ENCODE peak calls at places on chromosomes 12 and 14, in four cellular contexts. J is CD4-positive, alpha-beta T cell; W is MCF 10A; G is MM.1S. N is an unnamed sample.

GRCh38 chr12:6961278-6961694 is 9.2 kb downstream of the PHB2 start:
- DNase-seq in W (peak; percentile 83), G (peak; percentile 6), J (peak; percentile 87), N (peak; percentile 52)

GRCh38 chr14:70097576-70098256 is 91.0 kb downstream of the SLC8A3 start:
- DNase-seq in W (no peak), G (no peak), J (no peak), N (no peak)

GRCh38 chr12:68825569-68826217 is 17.7 kb downstream of the MDM2 start:
- DNase-seq in G (no peak), J (no peak), W (no peak), N (no peak)

GRCh38 chr14:76961631-76962302 is 66.7 kb downstream of the IRF2BPL start:
- DNase-seq in W (peak; percentile 97), J (peak; percentile 93), G (peak; percentile 88), N (peak; percentile 88)

GRCh38 chr14:46672128-46672527 is 20.5 kb upstream of the RPL10L start:
- DNase-seq in G (no peak), W (no peak), J (no peak), N (no peak)

GRCh38 chr12:42698213-42698612 is 108.7 kb upstream of the PRICKLE1 start:
- DNase-seq in G (no peak), J (no peak), W (peak; percentile 97), N (no peak)

GRCh38 chr12:7210642-7211151 is 21.2 kb downstream of the PEX5 start:
- DNase-seq in G (no peak), W (no peak), J (no peak), N (no peak)

GRCh38 chr12:113609692-113610469 is 138.2 kb upstream of the LHX5 start:
- DNase-seq in W (no peak), J (no peak), G (no peak), N (no peak)

GRCh38 chr12:57519758-57520007 is 631 bp downstream of the DDIT3 start:
- DNase-seq in W (no peak), G (no peak), J (no peak), N (no peak)

GRCh38 chr12:95738024-95738611 is 52.4 kb downstream of the NTN4 start:
- DNase-seq in W (no peak), J (no peak), G (no peak), N (no peak)

GRCh38 chr14:105487449-105487985 is 831 bp downstream of the CRIP1 start:
- DNase-seq in G (peak; percentile 56), W (no peak), J (peak; percentile 74), N (no peak)

GRCh38 chr12:69929125-69929524 is 104.1 kb downstream of the MYRFL start:
- DNase-seq in W (peak; percentile 12), G (no peak), J (no peak), N (no peak)

GRCh38 chr14:41490323-41490722 is 116.4 kb upstream of the LRFN5 start:
- DNase-seq in G (no peak), J (no peak), W (no peak), N (no peak)

GRCh38 chr12:15393037-15393436 is 70.7 kb downstream of the PTPRO start:
- DNase-seq in W (no peak), J (no peak), G (no peak), N (no peak)

GRCh38 chr12:54136844-54137580 is 51.8 kb downstream of the SMUG1 start:
- DNase-seq in G (no peak), J (no peak), W (no peak), N (no peak)

GRCh38 chr14:103816991-103817390 is 30.4 kb downstream of the PPP1R13B start:
- DNase-seq in J (no peak), G (no peak), W (no peak), N (no peak)

GRCh38 chr14:31205681-31206535 is 1.7 kb downstream of the HECTD1 start:
- DNase-seq in W (peak; percentile 47), J (no peak), G (peak; percentile 7), N (peak; percentile 35)

GRCh38 chr14:93274055-93274806 is 58.6 kb downstream of the BTBD7 start:
- DNase-seq in G (no peak), J (no peak), W (no peak), N (no peak)

GRCh38 chr12:106296179-106296877 is 6.2 kb upstream of the TCP11L2 start:
- DNase-seq in W (peak; percentile 80), G (no peak), J (no peak), N (no peak)

GRCh38 chr12:130838284-130838950 is 633 bp downstream of the STX2 start:
- DNase-seq in W (peak; percentile 36), G (no peak), J (no peak), N (peak; percentile 54)

GRCh38 chr12:70919597-70920035 is 922 bp downstream of the PTPRR start:
- DNase-seq in W (peak; percentile 49), J (no peak), G (no peak), N (no peak)

GRCh38 chr12:123931686-123932321 is 40.8 kb downstream of the CCDC92 start:
- DNase-seq in G (no peak), W (no peak), J (peak; percentile 38), N (no peak)

GRCh38 chr14:51491036-51491545 is 160.6 kb upstream of the FRMD6 start:
- DNase-seq in W (no peak), J (no peak), G (no peak), N (no peak)

GRCh38 chr14:104593241-104593701 is 11.3 kb downstream of the TMEM179 start:
- DNase-seq in W (no peak), G (no peak), J (no peak), N (no peak)

GRCh38 chr12:21330682-21331253 is 3.9 kb downstream of the SLCO1A2 start:
- DNase-seq in W (peak; percentile 30), J (no peak), G (no peak), N (no peak)

GRCh38 chr14:38042356-38042755 is 165.3 kb upstream of the SSTR1 start:
- DNase-seq in J (no peak), W (peak; percentile 37), G (no peak), N (no peak)

GRCh38 chr14:104981699-104982541 is 3.7 kb upstream of the CLBA1 start:
- DNase-seq in G (no peak), J (no peak), W (no peak), N (no peak)

GRCh38 chr12:109111775-109112491 is 4.5 kb upstream of the ACACB start:
- DNase-seq in G (peak; percentile 48), W (peak; percentile 49), J (peak; percentile 45), N (peak; percentile 69)

GRCh38 chr14:70254476-70254961 is 65.8 kb upstream of the SLC8A3 start:
- DNase-seq in W (peak; percentile 68), J (no peak), G (peak; percentile 42), N (peak; percentile 70)

GRCh38 chr14:65080954-65081747 is 21.2 kb downstream of the MAX start:
- DNase-seq in W (no peak), G (no peak), J (no peak), N (no peak)

GRCh38 chr14:65003394-65003793 is 16.7 kb downstream of the FNTB start:
- DNase-seq in G (no peak), J (no peak), W (no peak), N (peak; percentile 36)

GRCh38 chr12:111074559-111074958 is 154.2 kb upstream of the MYL2 start:
- DNase-seq in G (no peak), W (no peak), J (no peak), N (no peak)

GRCh38 chr14:68663385-68664076 is 129.3 kb downstream of the ZFP36L1 start:
- DNase-seq in J (no peak), G (no peak), W (peak; percentile 43), N (peak; percentile 64)

GRCh38 chr14:104881369-104881979 is 16.4 kb downstream of the CEP170B start:
- DNase-seq in G (no peak), J (no peak), W (no peak), N (no peak)

GRCh38 chr12:93441111-93441616 is 583 bp downstream of the UBE2N start:
- DNase-seq in G (peak; percentile 35), W (peak; percentile 30), J (peak; percentile 32), N (peak; percentile 48)

GRCh38 chr12:94707892-94708291 is 57.5 kb upstream of the TMCC3 start:
- DNase-seq in W (no peak), J (no peak), G (no peak), N (no peak)

GRCh38 chr14:33230016-33230415 is 291.3 kb downstream of the NPAS3 start:
- DNase-seq in J (no peak), G (no peak), W (no peak), N (no peak)

GRCh38 chr12:80777587-80777986 is 60.9 kb downstream of the MYF5 start:
- DNase-seq in W (no peak), G (no peak), J (no peak), N (no peak)

GRCh38 chr12:52221912-52222457 is 11.1 kb upstream of the KRT7 start:
- DNase-seq in G (peak; percentile 39), W (peak; percentile 93), J (peak; percentile 36), N (no peak)

GRCh38 chr12:52224154-52224553 is 8.9 kb upstream of the KRT7 start:
- DNase-seq in W (no peak), G (no peak), J (no peak), N (no peak)

GRCh38 chr12:52220456-52220855 is 12.6 kb upstream of the KRT7 start:
- DNase-seq in J (no peak), W (no peak), G (no peak), N (no peak)

GRCh38 chr12:52223411-52224039 is 9.5 kb upstream of the KRT7 start:
- DNase-seq in J (no peak), G (no peak), W (no peak), N (no peak)

GRCh38 chr12:52222692-52223091 is 10.4 kb upstream of the KRT7 start:
- DNase-seq in G (no peak), W (peak; percentile 0), J (no peak), N (no peak)
- TF ChIP-seq CTCF in G (no peak), W (no peak), J (no peak), N (no peak)

GRCh38 chr14:72049462-72049861 is 117.2 kb downstream of the RGS6 start:
- DNase-seq in G (no peak), W (peak; percentile 38), J (no peak), N (peak; percentile 18)

GRCh38 chr14:72054929-72055328 is 122.7 kb downstream of the RGS6 start:
- DNase-seq in G (no peak), W (no peak), J (no peak), N (no peak)

DNA sequence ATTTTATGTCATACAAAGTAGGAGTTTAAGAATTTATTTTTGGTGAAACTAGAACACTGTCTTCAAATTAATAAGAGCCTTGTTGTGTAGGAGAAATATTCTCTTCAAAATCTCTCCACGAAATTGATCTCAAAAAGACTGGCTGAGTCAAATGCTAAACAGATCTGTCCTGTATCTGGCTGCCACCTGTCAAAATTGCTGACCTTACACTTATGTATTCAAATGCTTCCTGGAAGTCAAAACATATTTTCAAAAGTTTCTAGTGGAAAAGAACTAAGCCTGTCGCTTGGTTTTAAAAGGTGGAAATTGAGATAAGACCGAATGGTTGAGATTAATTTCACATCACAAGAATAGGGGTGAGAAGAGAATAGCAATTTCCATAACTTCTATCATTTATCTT is 121.4 kb downstream of the RGS6 start:
- DNase-seq in J (no peak), G (no peak), W (no peak), N (no peak)
- TF ChIP-seq CTCF in J (no peak), G (no peak), W (no peak), N (no peak)

GRCh38 chr14:59417301-59417700 is 47.9 kb downstream of the GPR135 start:
- DNase-seq in G (no peak), J (no peak), W (no peak), N (no peak)
- TF ChIP-seq CTCF in G (no peak), J (no peak), W (no peak), N (no peak)

GRCh38 chr14:90582166-90582565 is 185.3 kb downstream of the CALM1 start:
- DNase-seq in W (no peak), J (no peak), G (no peak), N (no peak)
- TF ChIP-seq CTCF in W (no peak), J (no peak), G (no peak), N (no peak)

N was measured in GM20000.